ENCODE peak calls at places on chromosome 22, in seven cellular contexts. One of them, this sample, is unnamed.

GRCh38 chr22:24109649-24110048 is 71.6 kb upstream of the SUSD2 start:
- DNase-seq in glutamatergic neuron: no peak
- DNase-seq in bronchial epithelial cell: no peak
- DNase-seq in right atrium auricular region: no peak
- DNase-seq in type B pancreatic cell: no peak
- DNase-seq in AG09319: no peak
- DNase-seq in MM.1S: no peak
- DNase-seq in this sample: no peak

GRCh38 chr22:49363526-49364230 is 464.0 kb downstream of the BRD1 start:
- DNase-seq in glutamatergic neuron: no peak
- DNase-seq in bronchial epithelial cell: no peak
- DNase-seq in right atrium auricular region: peak
- DNase-seq in type B pancreatic cell: peak
- DNase-seq in AG09319: no peak
- DNase-seq in MM.1S: no peak
- DNase-seq in this sample: no peak

GRCh38 chr22:32822188-32822877 is 20.8 kb downstream of the TIMP3 start:
- DNase-seq in glutamatergic neuron: no peak
- DNase-seq in bronchial epithelial cell: no peak
- DNase-seq in right atrium auricular region: no peak
- DNase-seq in type B pancreatic cell: no peak
- DNase-seq in AG09319: no peak
- DNase-seq in MM.1S: no peak
- DNase-seq in this sample: no peak

GRCh38 chr22:38261478-38261803 is 11.4 kb downstream of the TMEM184B start:
- DNase-seq in glutamatergic neuron: no peak
- DNase-seq in bronchial epithelial cell: no peak
- DNase-seq in right atrium auricular region: no peak
- DNase-seq in type B pancreatic cell: no peak
- DNase-seq in AG09319: no peak
- DNase-seq in MM.1S: no peak
- DNase-seq in this sample: no peak

GRCh38 chr22:37187891-37188761 is at the start of gene C1QTNF6:
- DNase-seq in glutamatergic neuron: peak
- DNase-seq in bronchial epithelial cell: peak
- DNase-seq in right atrium auricular region: no peak
- DNase-seq in type B pancreatic cell: no peak
- DNase-seq in AG09319: no peak
- DNase-seq in MM.1S: no peak
- DNase-seq in this sample: no peak

GRCh38 chr22:35301370-35301874 is 1.7 kb downstream of the TOM1 start:
- DNase-seq in glutamatergic neuron: no peak
- DNase-seq in bronchial epithelial cell: peak
- DNase-seq in right atrium auricular region: peak
- DNase-seq in type B pancreatic cell: peak
- DNase-seq in AG09319: peak
- DNase-seq in MM.1S: no peak
- DNase-seq in this sample: no peak

GRCh38 chr22:26709617-26710390 is 52.4 kb downstream of the MIAT start:
- DNase-seq in glutamatergic neuron: no peak
- DNase-seq in bronchial epithelial cell: no peak
- DNase-seq in right atrium auricular region: no peak
- DNase-seq in type B pancreatic cell: no peak
- DNase-seq in AG09319: no peak
- DNase-seq in MM.1S: no peak
- DNase-seq in this sample: no peak

GRCh38 chr22:43884600-43885318 is 7.1 kb downstream of the PNPLA5 start:
- DNase-seq in glutamatergic neuron: peak
- DNase-seq in bronchial epithelial cell: peak
- DNase-seq in right atrium auricular region: peak
- DNase-seq in type B pancreatic cell: no peak
- DNase-seq in AG09319: peak
- DNase-seq in MM.1S: peak
- DNase-seq in this sample: peak

DNA sequence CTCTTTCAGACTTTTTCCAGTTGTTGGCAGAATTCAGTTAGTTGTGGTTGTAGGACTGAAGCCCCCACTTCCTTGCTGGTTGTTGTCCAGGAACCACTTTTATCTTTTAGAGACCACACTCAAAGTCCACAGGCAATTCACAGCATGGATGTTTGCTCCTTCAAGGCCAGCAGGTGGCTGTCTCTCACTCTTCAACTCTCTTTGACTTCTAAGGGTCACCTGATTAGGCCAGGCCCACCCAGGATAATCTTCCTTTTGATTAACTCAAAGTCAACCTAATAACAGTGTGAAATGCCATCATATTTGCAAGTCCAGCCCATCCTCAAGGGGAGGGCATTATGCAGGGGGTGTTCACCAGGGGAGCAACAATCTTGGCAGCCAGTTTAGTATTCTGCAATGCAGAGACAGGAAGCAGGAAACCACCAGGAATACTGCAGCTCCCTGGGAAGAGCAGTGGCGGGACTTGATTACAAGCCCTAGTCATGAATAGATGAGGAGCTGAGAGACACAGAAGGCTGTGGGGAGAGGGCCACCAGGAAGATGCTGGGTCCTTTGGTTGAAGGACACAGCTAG is 52.4 kb downstream of the LRRC74B start:
- DNase-seq in glutamatergic neuron: no peak
- DNase-seq in bronchial epithelial cell: no peak
- DNase-seq in right atrium auricular region: no peak
- DNase-seq in type B pancreatic cell: no peak
- DNase-seq in AG09319: no peak
- DNase-seq in MM.1S: no peak
- DNase-seq in this sample: no peak
- TF ChIP-seq CTCF in glutamatergic neuron: no peak
- TF ChIP-seq CTCF in bronchial epithelial cell: no peak
- TF ChIP-seq CTCF in right atrium auricular region: no peak
- TF ChIP-seq CTCF in type B pancreatic cell: no peak
- TF ChIP-seq CTCF in AG09319: no peak
- TF ChIP-seq CTCF in MM.1S: peak
- TF ChIP-seq CTCF in this sample: peak

GRCh38 chr22:50562523-50563409 is at the start of gene SYCE3:
- DNase-seq in glutamatergic neuron: peak
- DNase-seq in bronchial epithelial cell: peak
- DNase-seq in right atrium auricular region: peak
- DNase-seq in type B pancreatic cell: peak
- DNase-seq in AG09319: peak
- DNase-seq in MM.1S: peak
- DNase-seq in this sample: peak
- TF ChIP-seq CTCF in glutamatergic neuron: peak
- TF ChIP-seq CTCF in bronchial epithelial cell: peak
- TF ChIP-seq CTCF in right atrium auricular region: peak
- TF ChIP-seq CTCF in type B pancreatic cell: peak
- TF ChIP-seq CTCF in AG09319: peak
- TF ChIP-seq CTCF in MM.1S: peak
- TF ChIP-seq CTCF in this sample: peak

GRCh38 chr22:47515384-47516125 is 753.1 kb downstream of the TBC1D22A start:
- DNase-seq in glutamatergic neuron: no peak
- DNase-seq in bronchial epithelial cell: no peak
- DNase-seq in right atrium auricular region: no peak
- DNase-seq in type B pancreatic cell: no peak
- DNase-seq in AG09319: no peak
- DNase-seq in MM.1S: peak
- DNase-seq in this sample: no peak
- TF ChIP-seq CTCF in glutamatergic neuron: no peak
- TF ChIP-seq CTCF in bronchial epithelial cell: no peak
- TF ChIP-seq CTCF in right atrium auricular region: no peak
- TF ChIP-seq CTCF in type B pancreatic cell: no peak
- TF ChIP-seq CTCF in AG09319: no peak
- TF ChIP-seq CTCF in MM.1S: peak
- TF ChIP-seq CTCF in this sample: no peak

DNA sequence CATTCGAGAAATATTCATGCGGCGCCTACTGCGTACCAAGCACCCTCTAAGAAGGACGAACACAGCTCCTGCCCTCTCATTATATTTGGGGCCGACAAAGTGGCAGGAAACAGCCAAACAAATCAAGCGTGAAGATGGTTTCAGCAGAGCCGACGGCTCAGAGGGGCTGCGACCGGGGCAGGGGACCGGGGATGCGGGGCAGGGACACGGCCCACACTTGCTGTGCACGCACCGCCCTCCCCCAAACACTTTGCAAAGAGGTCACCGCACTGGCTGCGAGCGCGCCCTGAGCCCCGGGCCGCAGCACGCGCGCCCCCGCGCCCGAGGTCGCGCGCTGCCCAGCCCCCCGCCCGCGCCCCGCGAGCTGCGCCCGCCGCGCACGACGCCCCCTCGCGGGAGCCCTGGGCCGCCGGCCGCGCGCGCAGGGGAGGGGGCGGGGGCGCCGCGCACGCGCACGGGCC is 255 bp upstream of the SYNGR1 start:
- DNase-seq in glutamatergic neuron: peak
- DNase-seq in bronchial epithelial cell: no peak
- DNase-seq in right atrium auricular region: no peak
- DNase-seq in type B pancreatic cell: no peak
- DNase-seq in AG09319: no peak
- DNase-seq in MM.1S: no peak
- DNase-seq in this sample: peak
- TF ChIP-seq CTCF in glutamatergic neuron: no peak
- TF ChIP-seq CTCF in bronchial epithelial cell: no peak
- TF ChIP-seq CTCF in right atrium auricular region: no peak
- TF ChIP-seq CTCF in type B pancreatic cell: no peak
- TF ChIP-seq CTCF in AG09319: no peak
- TF ChIP-seq CTCF in MM.1S: no peak
- TF ChIP-seq CTCF in this sample: peak

GRCh38 chr22:29308148-29308790 is 1.8 kb downstream of the GAS2L1 start:
- DNase-seq in glutamatergic neuron: no peak
- DNase-seq in bronchial epithelial cell: no peak
- DNase-seq in right atrium auricular region: no peak
- DNase-seq in type B pancreatic cell: peak
- DNase-seq in AG09319: no peak
- DNase-seq in MM.1S: no peak
- DNase-seq in this sample: no peak

GRCh38 chr22:29306175-29306829 is at the start of gene GAS2L1:
- DNase-seq in glutamatergic neuron: peak
- DNase-seq in bronchial epithelial cell: peak
- DNase-seq in right atrium auricular region: peak
- DNase-seq in type B pancreatic cell: peak
- DNase-seq in AG09319: peak
- DNase-seq in MM.1S: peak
- DNase-seq in this sample: peak

GRCh38 chr22:29305836-29306174 is 645 bp upstream of the GAS2L1 start:
- DNase-seq in glutamatergic neuron: no peak
- DNase-seq in bronchial epithelial cell: no peak
- DNase-seq in right atrium auricular region: no peak
- DNase-seq in type B pancreatic cell: no peak
- DNase-seq in AG09319: no peak
- DNase-seq in MM.1S: no peak
- DNase-seq in this sample: no peak

GRCh38 chr22:29307658-29308147 is 1.3 kb downstream of the GAS2L1 start:
- DNase-seq in glutamatergic neuron: no peak
- DNase-seq in bronchial epithelial cell: no peak
- DNase-seq in right atrium auricular region: no peak
- DNase-seq in type B pancreatic cell: no peak
- DNase-seq in AG09319: no peak
- DNase-seq in MM.1S: no peak
- DNase-seq in this sample: peak

DNA sequence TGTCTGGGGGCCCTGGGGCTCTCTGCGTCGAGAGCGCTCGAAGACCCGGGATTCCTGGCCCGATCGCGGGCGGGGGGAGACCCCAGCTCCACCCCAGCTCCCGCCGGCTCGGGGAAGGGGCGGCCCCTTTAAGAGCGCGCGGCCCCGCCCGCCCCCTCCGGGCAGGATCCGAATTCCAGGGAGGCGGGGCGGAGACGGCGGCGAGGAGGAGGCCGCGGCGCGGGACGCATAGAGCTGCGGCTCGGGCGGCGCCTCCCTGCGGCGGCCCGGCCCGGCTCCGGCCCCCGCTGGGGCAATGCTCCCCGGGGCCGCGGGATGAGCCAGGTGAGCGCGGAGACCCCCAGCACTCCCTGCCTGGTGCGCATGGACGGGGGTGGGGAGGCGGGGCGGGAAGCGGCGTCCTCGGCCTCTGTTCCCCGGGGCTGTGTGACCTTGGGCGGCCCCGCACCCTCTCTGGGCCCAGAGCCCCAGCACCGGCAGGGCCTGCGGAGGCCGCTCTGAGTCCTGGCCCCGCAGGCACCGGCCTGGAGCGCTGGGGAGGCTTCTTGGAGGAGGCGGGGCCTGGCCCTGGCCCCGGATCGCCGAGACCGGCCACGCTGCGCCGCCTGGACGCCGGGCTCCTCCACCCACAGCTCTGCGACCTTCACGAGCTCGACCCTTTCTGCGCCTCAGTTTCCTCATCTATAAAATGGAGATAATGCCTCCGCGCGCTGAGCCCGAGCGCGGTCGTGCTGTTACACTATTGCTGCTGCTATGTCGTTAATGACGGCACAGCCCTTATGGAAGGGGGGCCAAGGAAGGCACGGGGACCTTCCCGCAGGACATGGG is 594 bp downstream of the GAS2L1 start:
- DNase-seq in glutamatergic neuron: peak
- DNase-seq in bronchial epithelial cell: peak
- DNase-seq in right atrium auricular region: peak
- DNase-seq in type B pancreatic cell: peak
- DNase-seq in AG09319: no peak
- DNase-seq in MM.1S: peak
- DNase-seq in this sample: peak
- TF ChIP-seq CTCF in glutamatergic neuron: no peak
- TF ChIP-seq CTCF in bronchial epithelial cell: no peak
- TF ChIP-seq CTCF in right atrium auricular region: no peak
- TF ChIP-seq CTCF in type B pancreatic cell: no peak
- TF ChIP-seq CTCF in AG09319: no peak
- TF ChIP-seq CTCF in MM.1S: no peak
- TF ChIP-seq CTCF in this sample: no peak

GRCh38 chr22:22591348-22592299 is 32.6 kb upstream of the PRAME start:
- DNase-seq in glutamatergic neuron: no peak
- DNase-seq in bronchial epithelial cell: peak
- DNase-seq in right atrium auricular region: no peak
- DNase-seq in type B pancreatic cell: no peak
- DNase-seq in AG09319: no peak
- DNase-seq in MM.1S: no peak
- DNase-seq in this sample: no peak
- TF ChIP-seq CTCF in glutamatergic neuron: peak
- TF ChIP-seq CTCF in bronchial epithelial cell: no peak
- TF ChIP-seq CTCF in right atrium auricular region: no peak
- TF ChIP-seq CTCF in type B pancreatic cell: peak
- TF ChIP-seq CTCF in AG09319: no peak
- TF ChIP-seq CTCF in MM.1S: peak
- TF ChIP-seq CTCF in this sample: no peak